ENCODE peak calls at places on chromosomes 6 and 20, in seven cellular contexts. One of them, this sample, is unnamed.

GRCh38 chr6:138219398-138219797 is 1.1 kb upstream of the PBOV1 start:
- DNase-seq in ascending aorta: no peak
- DNase-seq in A549: no peak
- DNase-seq in prostate gland: no peak
- DNase-seq in tibial artery: no peak
- DNase-seq in CD8-positive, alpha-beta T cell: no peak
- DNase-seq in esophagus squamous epithelium: no peak
- DNase-seq in this sample: no peak

GRCh38 chr20:17806739-17807441 is 107.1 kb downstream of the BANF2 start:
- DNase-seq in tibial artery: peak
- DNase-seq in A549: no peak
- DNase-seq in CD8-positive, alpha-beta T cell: no peak
- DNase-seq in prostate gland: no peak
- DNase-seq in ascending aorta: no peak
- DNase-seq in esophagus squamous epithelium: no peak
- DNase-seq in this sample: no peak

GRCh38 chr6:37126961-37127360 is 43.0 kb upstream of the PIM1 start:
- DNase-seq in prostate gland: no peak
- DNase-seq in CD8-positive, alpha-beta T cell: no peak
- DNase-seq in tibial artery: no peak
- DNase-seq in esophagus squamous epithelium: no peak
- DNase-seq in ascending aorta: no peak
- DNase-seq in A549: no peak
- DNase-seq in this sample: no peak

GRCh38 chr6:8278562-8278961 is 156.8 kb downstream of the SLC35B3 start:
- DNase-seq in CD8-positive, alpha-beta T cell: no peak
- DNase-seq in ascending aorta: no peak
- DNase-seq in esophagus squamous epithelium: no peak
- DNase-seq in tibial artery: no peak
- DNase-seq in prostate gland: no peak
- DNase-seq in A549: no peak
- DNase-seq in this sample: no peak

GRCh38 chr6:24495516-24495847 is 713 bp downstream of the ALDH5A1 start:
- DNase-seq in tibial artery: peak
- DNase-seq in CD8-positive, alpha-beta T cell: no peak
- DNase-seq in prostate gland: peak
- DNase-seq in A549: peak
- DNase-seq in esophagus squamous epithelium: no peak
- DNase-seq in ascending aorta: no peak
- DNase-seq in this sample: peak

GRCh38 chr6:130769812-130770211 is 57.4 kb upstream of the SMLR1 start:
- DNase-seq in CD8-positive, alpha-beta T cell: no peak
- DNase-seq in A549: no peak
- DNase-seq in prostate gland: no peak
- DNase-seq in ascending aorta: no peak
- DNase-seq in esophagus squamous epithelium: no peak
- DNase-seq in tibial artery: no peak
- DNase-seq in this sample: no peak

GRCh38 chr6:138544521-138544920 is 45.2 kb upstream of the NHSL1 start:
- DNase-seq in CD8-positive, alpha-beta T cell: no peak
- DNase-seq in esophagus squamous epithelium: no peak
- DNase-seq in ascending aorta: no peak
- DNase-seq in A549: no peak
- DNase-seq in tibial artery: no peak
- DNase-seq in prostate gland: no peak
- DNase-seq in this sample: no peak

GRCh38 chr6:65126667-65127066 is 580.4 kb downstream of the EYS start:
- DNase-seq in CD8-positive, alpha-beta T cell: no peak
- DNase-seq in prostate gland: no peak
- DNase-seq in ascending aorta: no peak
- DNase-seq in tibial artery: no peak
- DNase-seq in A549: no peak
- DNase-seq in esophagus squamous epithelium: no peak
- DNase-seq in this sample: no peak

GRCh38 chr6:35014786-35015185 is 125.7 kb downstream of the ANKS1A start:
- DNase-seq in CD8-positive, alpha-beta T cell: no peak
- DNase-seq in tibial artery: no peak
- DNase-seq in A549: no peak
- DNase-seq in prostate gland: no peak
- DNase-seq in ascending aorta: no peak
- DNase-seq in esophagus squamous epithelium: no peak
- DNase-seq in this sample: no peak

GRCh38 chr6:151111670-151112069 is 128.1 kb upstream of the AKAP12 start:
- DNase-seq in esophagus squamous epithelium: no peak
- DNase-seq in ascending aorta: no peak
- DNase-seq in tibial artery: no peak
- DNase-seq in A549: no peak
- DNase-seq in CD8-positive, alpha-beta T cell: no peak
- DNase-seq in prostate gland: no peak
- DNase-seq in this sample: no peak

GRCh38 chr6:162373192-162373591 is 354.4 kb downstream of the PRKN start:
- DNase-seq in ascending aorta: no peak
- DNase-seq in prostate gland: no peak
- DNase-seq in CD8-positive, alpha-beta T cell: no peak
- DNase-seq in A549: no peak
- DNase-seq in esophagus squamous epithelium: no peak
- DNase-seq in tibial artery: no peak
- DNase-seq in this sample: no peak

GRCh38 chr6:118485601-118486550 is 62.2 kb upstream of the PLN start:
- DNase-seq in tibial artery: no peak
- DNase-seq in CD8-positive, alpha-beta T cell: no peak
- DNase-seq in esophagus squamous epithelium: no peak
- DNase-seq in A549: no peak
- DNase-seq in ascending aorta: no peak
- DNase-seq in prostate gland: no peak
- DNase-seq in this sample: no peak

GRCh38 chr20:33789858-33790182 is 21.3 kb upstream of the CHMP4B start:
- DNase-seq in ascending aorta: no peak
- DNase-seq in A549: no peak
- DNase-seq in tibial artery: no peak
- DNase-seq in CD8-positive, alpha-beta T cell: no peak
- DNase-seq in prostate gland: no peak
- DNase-seq in esophagus squamous epithelium: no peak
- DNase-seq in this sample: no peak

GRCh38 chr6:142045380-142046270 is 87.1 kb upstream of the GJE1 start:
- DNase-seq in ascending aorta: no peak
- DNase-seq in A549: peak
- DNase-seq in tibial artery: no peak
- DNase-seq in prostate gland: no peak
- DNase-seq in esophagus squamous epithelium: no peak
- DNase-seq in CD8-positive, alpha-beta T cell: no peak
- DNase-seq in this sample: no peak
- TF ChIP-seq CTCF in ascending aorta: no peak
- TF ChIP-seq CTCF in A549: peak
- TF ChIP-seq CTCF in tibial artery: peak
- TF ChIP-seq CTCF in prostate gland: no peak
- TF ChIP-seq CTCF in esophagus squamous epithelium: no peak
- TF ChIP-seq CTCF in CD8-positive, alpha-beta T cell: no peak
- TF ChIP-seq CTCF in this sample: no peak

GRCh38 chr6:85674604-85675003 is 31.9 kb upstream of the SYNCRIP start:
- DNase-seq in CD8-positive, alpha-beta T cell: no peak
- DNase-seq in tibial artery: no peak
- DNase-seq in ascending aorta: no peak
- DNase-seq in esophagus squamous epithelium: no peak
- DNase-seq in A549: no peak
- DNase-seq in prostate gland: no peak
- DNase-seq in this sample: no peak
- H3K27ac ChIP-seq in CD8-positive, alpha-beta T cell: no peak
- H3K27ac ChIP-seq in tibial artery: peak
- H3K27ac ChIP-seq in ascending aorta: peak
- H3K27ac ChIP-seq in esophagus squamous epithelium: no peak
- H3K27ac ChIP-seq in A549: no peak
- H3K27ac ChIP-seq in prostate gland: no peak
- H3K27ac ChIP-seq in this sample: no peak

DNA sequence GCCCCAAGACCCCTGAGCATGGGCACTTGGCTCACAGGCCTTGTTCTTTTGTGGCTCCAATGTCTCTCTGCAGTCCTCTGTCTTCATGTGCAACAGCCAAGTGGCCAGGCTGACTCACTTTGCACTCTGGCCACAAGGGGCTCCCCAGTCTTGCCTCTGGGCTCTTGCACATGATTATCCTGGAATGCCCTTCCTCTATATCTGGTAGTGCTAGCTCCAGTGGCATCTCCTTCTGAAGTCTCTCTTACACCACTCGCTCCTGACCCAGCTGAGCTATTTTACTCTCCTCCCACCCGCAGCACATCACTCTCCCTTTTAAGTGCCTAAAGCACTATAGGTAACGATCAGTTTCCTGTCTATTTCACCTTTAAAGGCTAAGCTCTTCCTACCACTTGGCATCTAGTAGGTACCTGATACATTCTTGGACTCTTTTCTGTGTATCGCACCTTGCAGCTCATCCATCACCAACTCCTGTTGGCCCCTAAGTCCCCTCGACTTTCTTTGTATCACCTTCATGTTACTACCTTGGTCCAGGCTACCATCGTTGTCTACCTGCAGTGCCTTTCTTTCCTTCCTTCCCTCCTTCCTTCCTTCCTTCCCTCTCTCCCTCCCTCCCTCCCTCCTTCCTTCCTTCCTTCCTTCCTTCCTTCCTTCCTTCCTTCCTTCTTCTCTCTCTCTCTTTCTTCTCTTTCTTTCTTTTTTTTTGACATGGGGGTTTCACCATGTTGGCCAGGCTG is 211.9 kb upstream of the RNF24 start:
- DNase-seq in prostate gland: no peak
- DNase-seq in esophagus squamous epithelium: no peak
- DNase-seq in ascending aorta: no peak
- DNase-seq in A549: peak
- DNase-seq in CD8-positive, alpha-beta T cell: no peak
- DNase-seq in tibial artery: no peak
- DNase-seq in this sample: no peak
- TF ChIP-seq CTCF in prostate gland: no peak
- TF ChIP-seq CTCF in esophagus squamous epithelium: no peak
- TF ChIP-seq CTCF in ascending aorta: peak
- TF ChIP-seq CTCF in A549: peak
- TF ChIP-seq CTCF in CD8-positive, alpha-beta T cell: no peak
- TF ChIP-seq CTCF in tibial artery: peak
- TF ChIP-seq CTCF in this sample: no peak

GRCh38 chr6:29800254-29800653 is 27.4 kb upstream of the HLA-G start:
- DNase-seq in ascending aorta: no peak
- DNase-seq in tibial artery: no peak
- DNase-seq in esophagus squamous epithelium: no peak
- DNase-seq in CD8-positive, alpha-beta T cell: no peak
- DNase-seq in prostate gland: no peak
- DNase-seq in A549: no peak
- DNase-seq in this sample: no peak

GRCh38 chr6:29793796-29794195 is 33.8 kb upstream of the HLA-G start:
- DNase-seq in A549: no peak
- DNase-seq in CD8-positive, alpha-beta T cell: no peak
- DNase-seq in tibial artery: no peak
- DNase-seq in esophagus squamous epithelium: no peak
- DNase-seq in prostate gland: no peak
- DNase-seq in ascending aorta: no peak
- DNase-seq in this sample: no peak

GRCh38 chr6:29796026-29796425 is 31.6 kb upstream of the HLA-G start:
- DNase-seq in tibial artery: no peak
- DNase-seq in prostate gland: no peak
- DNase-seq in A549: no peak
- DNase-seq in ascending aorta: no peak
- DNase-seq in CD8-positive, alpha-beta T cell: no peak
- DNase-seq in esophagus squamous epithelium: no peak
- DNase-seq in this sample: no peak

GRCh38 chr6:29797120-29797519 is 30.5 kb upstream of the HLA-G start:
- DNase-seq in prostate gland: no peak
- DNase-seq in ascending aorta: no peak
- DNase-seq in CD8-positive, alpha-beta T cell: no peak
- DNase-seq in tibial artery: no peak
- DNase-seq in esophagus squamous epithelium: no peak
- DNase-seq in A549: peak
- DNase-seq in this sample: no peak

GRCh38 chr6:29797966-29798365 is 29.7 kb upstream of the HLA-G start:
- DNase-seq in CD8-positive, alpha-beta T cell: no peak
- DNase-seq in esophagus squamous epithelium: no peak
- DNase-seq in A549: no peak
- DNase-seq in tibial artery: no peak
- DNase-seq in ascending aorta: no peak
- DNase-seq in prostate gland: no peak
- DNase-seq in this sample: no peak
- H3K27ac ChIP-seq in CD8-positive, alpha-beta T cell: no peak
- H3K27ac ChIP-seq in esophagus squamous epithelium: no peak
- H3K27ac ChIP-seq in A549: no peak
- H3K27ac ChIP-seq in tibial artery: no peak
- H3K27ac ChIP-seq in ascending aorta: no peak
- H3K27ac ChIP-seq in prostate gland: no peak
- H3K27ac ChIP-seq in this sample: no peak

This sample was measured in CD4-positive, alpha-beta T cell.